ENCODE peak calls at places on chromosomes 1 and 21, in seven cellular contexts. M, O, Q, P, Z, L and F are unnamed samples.

GRCh38 chr21:19236209-19236608 is 832.6 kb upstream of the TMPRSS15 start:
- DNase-seq in M (no peak), O (no peak), Q (no peak), P (no peak), Z (no peak), L (no peak), F (no peak)

GRCh38 chr1:215146252-215146975 is 63.9 kb downstream of the KCNK2 start:
- DNase-seq in M (peak; percentile 11), O (peak; percentile 35), Q (no peak), P (peak; percentile 57), Z (no peak), L (no peak), F (no peak)

GRCh38 chr1:209207701-209208286 is 375.7 kb upstream of the CAMK1G start:
- DNase-seq in M (peak; percentile 43), O (peak; percentile 92), Q (no peak), P (peak; percentile 88), Z (no peak), L (no peak), F (no peak)

GRCh38 chr1:174217248-174217647 is 57.9 kb downstream of the RABGAP1L start:
- DNase-seq in M (no peak), O (no peak), Q (no peak), P (no peak), Z (no peak), L (no peak), F (no peak)

GRCh38 chr1:114669562-114670082 is at the start of gene DENND2C:
- DNase-seq in M (peak; percentile 7), O (peak; percentile 85), Q (no peak), P (no peak), Z (no peak), L (no peak), F (no peak)

GRCh38 chr1:226134170-226135058 is 52.1 kb downstream of the ACBD3 start:
- DNase-seq in M (no peak), O (no peak), Q (no peak), P (no peak), Z (no peak), L (no peak), F (no peak)

GRCh38 chr1:43267291-43267805 is 2.4 kb upstream of the TMEM125 start:
- DNase-seq in M (no peak), O (no peak), Q (no peak), P (peak; percentile 77), Z (no peak), L (no peak), F (peak; percentile 37)

GRCh38 chr1:33470495-33471012 is 1.9 kb upstream of the ZSCAN20 start:
- DNase-seq in M (peak; percentile 78), O (peak; percentile 91), Q (peak; percentile 29), P (peak; percentile 94), Z (peak; percentile 49), L (peak; percentile 46), F (peak; percentile 83)

GRCh38 chr1:54570161-54570560 is 22.1 kb downstream of the ACOT11 start:
- DNase-seq in M (no peak), O (no peak), Q (no peak), P (no peak), Z (no peak), L (no peak), F (no peak)

GRCh38 chr1:182478238-182478637 is 28.3 kb downstream of the RGSL1 start:
- DNase-seq in M (no peak), O (no peak), Q (no peak), P (no peak), Z (no peak), L (no peak), F (no peak)

GRCh38 chr1:25744140-25744581 is 55.8 kb upstream of the SELENON start:
- DNase-seq in M (peak; percentile 72), O (peak; percentile 63), Q (no peak), P (peak; percentile 77), Z (no peak), L (peak; percentile 35), F (peak; percentile 85)

GRCh38 chr1:223843934-223844333 is 1.8 kb downstream of the TP53BP2 start:
- DNase-seq in M (no peak), O (no peak), Q (no peak), P (peak; percentile 13), Z (peak; percentile 25), L (no peak), F (no peak)

GRCh38 chr1:205748398-205749093 is 1.4 kb downstream of the NUCKS1 start:
- DNase-seq in M (peak; percentile 10), O (peak; percentile 64), Q (no peak), P (peak; percentile 88), Z (peak; percentile 19), L (no peak), F (no peak)

GRCh38 chr1:186183219-186183618 is 191.8 kb downstream of the TPR start:
- DNase-seq in M (peak; percentile 42), O (no peak), Q (no peak), P (peak; percentile 94), Z (no peak), L (peak; percentile 13), F (peak; percentile 77)

GRCh38 chr1:228982637-228983036 is 247.4 kb downstream of the RHOU start:
- DNase-seq in M (no peak), O (no peak), Q (no peak), P (no peak), Z (no peak), L (no peak), F (no peak)

GRCh38 chr1:47756006-47756405 is 241.2 kb downstream of the TRABD2B start:
- DNase-seq in M (no peak), O (no peak), Q (no peak), P (no peak), Z (no peak), L (no peak), F (no peak)

GRCh38 chr1:26907071-26907922 is 6.5 kb downstream of the NR0B2 start:
- DNase-seq in M (no peak), O (no peak), Q (no peak), P (peak; percentile 95), Z (no peak), L (no peak), F (no peak)

GRCh38 chr1:97920275-97920831 is 481 bp downstream of the DPYD start:
- DNase-seq in M (no peak), O (peak; percentile 44), Q (no peak), P (peak; percentile 67), Z (peak; percentile 10), L (no peak), F (peak; percentile 18)

GRCh38 chr1:36203554-36204346 is 20.5 kb upstream of the THRAP3 start:
- DNase-seq in M (peak; percentile 23), O (peak; percentile 55), Q (no peak), P (peak; percentile 75), Z (no peak), L (peak; percentile 34), F (peak; percentile 78)

GRCh38 chr1:11431946-11432507 is 46.9 kb upstream of the DISP3 start:
- DNase-seq in M (no peak), O (no peak), Q (no peak), P (no peak), Z (no peak), L (no peak), F (no peak)

GRCh38 chr1:162916821-162917613 is 56.0 kb upstream of the CCDC190 start:
- DNase-seq in M (no peak), O (no peak), Q (no peak), P (no peak), Z (no peak), L (no peak), F (no peak)

GRCh38 chr1:200561856-200562214 is 58.7 kb downstream of the KIF14 start:
- DNase-seq in M (no peak), O (no peak), Q (no peak), P (no peak), Z (no peak), L (no peak), F (no peak)
- H3K36me3 ChIP-seq in M (no peaks in the 10 kb centered on the region), O (peaks cover 18% of the 10 kb centered on the region), Q (no peaks in the 10 kb centered on the region), P (no peaks in the 10 kb centered on the region), Z (no peaks in the 10 kb centered on the region), L (no peaks in the 10 kb centered on the region), F (no peaks in the 10 kb centered on the region)

DNA sequence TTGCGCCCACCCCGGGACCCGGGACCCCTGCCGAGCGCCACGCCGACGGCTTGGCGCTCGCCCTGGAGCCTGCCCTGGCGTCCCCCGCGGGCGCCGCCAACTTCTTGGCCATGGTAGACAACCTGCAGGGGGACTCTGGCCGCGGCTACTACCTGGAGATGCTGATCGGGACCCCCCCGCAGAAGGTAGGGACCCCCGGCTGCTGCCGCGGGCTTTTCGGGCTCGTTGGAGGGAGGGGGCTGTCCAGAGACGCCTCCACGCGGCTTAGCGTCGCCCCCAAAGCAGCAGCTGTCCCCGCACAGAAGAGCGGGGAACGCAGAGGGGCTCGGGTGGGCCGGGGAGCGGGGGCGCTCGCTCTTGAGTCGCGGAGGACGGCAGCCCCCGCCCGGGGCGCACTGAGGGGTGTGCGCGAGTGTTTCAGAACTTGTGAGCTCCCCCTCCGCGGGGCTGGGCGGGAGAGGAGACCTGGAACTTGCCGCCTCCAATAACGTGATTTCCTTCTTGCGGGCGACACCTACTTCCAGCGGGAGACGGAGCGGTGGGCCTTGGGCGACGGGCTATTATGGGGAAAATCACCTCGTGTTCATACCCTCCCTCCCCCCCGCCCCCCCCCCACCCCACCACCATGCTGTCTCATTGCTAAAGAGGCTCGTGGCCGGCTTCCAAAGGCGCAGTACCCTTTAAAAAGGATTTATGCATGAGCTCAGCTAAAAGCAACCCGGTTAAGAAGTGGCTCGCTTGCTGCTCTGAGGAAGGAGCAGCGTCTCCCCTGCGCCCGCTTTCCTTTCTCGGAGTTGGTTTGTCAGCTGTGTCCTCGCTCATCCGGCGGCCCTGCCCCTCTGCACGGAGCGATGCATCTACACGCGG is 664 bp downstream of the BACE2 start:
- DNase-seq in M (peak; percentile 60), O (peak; percentile 62), Q (no peak), P (peak; percentile 79), Z (no peak), L (peak; percentile 38), F (peak; percentile 90)
- H3K27ac ChIP-seq in M (peak overlapping the region; percentile 92), O (no peak overlapping the region), Q (no peak overlapping the region), P (peak overlapping the region; percentile 23), Z (no peak overlapping the region), L (peak overlapping the region; percentile 97), F (peak overlapping the region; percentile 96)

DNA sequence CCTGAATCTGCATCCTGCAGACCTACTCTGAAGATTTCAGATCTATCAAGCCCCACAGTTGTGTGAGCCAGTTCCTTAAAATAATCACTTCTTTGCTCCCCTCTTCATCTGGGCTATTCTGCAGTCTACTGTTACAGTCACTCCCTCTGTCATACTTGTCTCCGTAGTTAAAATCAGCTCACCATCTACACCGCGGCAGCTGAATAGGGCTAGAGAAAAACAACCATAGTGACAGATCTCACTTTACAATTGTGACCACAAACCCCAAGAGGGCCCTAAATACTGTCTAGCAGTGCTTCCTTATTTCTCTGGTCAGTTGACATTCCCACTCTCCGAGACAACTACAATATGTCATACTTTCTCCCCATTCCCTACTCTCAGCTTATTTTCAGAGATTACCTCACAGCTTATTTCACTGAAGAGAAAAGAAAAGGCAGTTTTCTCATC is 12.9 kb downstream of the DESI2 start:
- DNase-seq in M (no peak), O (no peak), Q (no peak), P (peak; percentile 40), Z (no peak), L (no peak), F (no peak)
- H3K4me1 ChIP-seq in M (no peaks in the 10 kb centered on the region), O (no peaks in the 10 kb centered on the region), Q (peaks cover 5% of the 10 kb centered on the region), P (no peaks in the 10 kb centered on the region), Z (peaks cover 9% of the 10 kb centered on the region), L (peaks cover 32% of the 10 kb centered on the region), F (peaks cover 21% of the 10 kb centered on the region)

DNA sequence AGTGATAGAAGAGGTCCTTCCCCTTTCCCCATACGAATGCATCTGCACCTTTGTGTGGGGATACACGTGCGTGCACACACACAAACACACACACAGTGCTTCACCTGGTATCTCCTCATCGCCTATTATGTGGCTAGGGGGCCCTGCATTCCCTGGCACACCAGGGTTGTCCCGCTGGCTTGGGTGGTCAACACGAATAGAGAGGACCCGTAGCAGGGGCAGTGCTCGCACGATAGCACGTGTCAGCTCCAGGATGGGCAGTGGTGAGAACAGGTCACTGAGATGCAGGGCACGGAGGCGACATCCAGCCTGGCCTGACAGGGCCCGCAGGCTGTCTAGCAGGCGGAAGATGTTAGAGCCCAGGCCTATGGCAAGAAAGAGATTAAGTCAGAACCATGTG is 22.4 kb downstream of the LRRC41 start:
- DNase-seq in M (no peak), O (no peak), Q (no peak), P (no peak), Z (no peak), L (no peak), F (no peak)
- H3K36me3 ChIP-seq in M (peaks cover 17% of the 10 kb centered on the region), O (no peaks in the 10 kb centered on the region), Q (no peaks in the 10 kb centered on the region), P (peaks cover 48% of the 10 kb centered on the region), Z (peaks cover 12% of the 10 kb centered on the region), L (peaks cover 41% of the 10 kb centered on the region), F (peaks cover 43% of the 10 kb centered on the region)